ENCODE peak calls at places on chromosomes 7 and 10, in four cellular contexts. L, X, A and K are unnamed samples.

GRCh38 chr10:97332586-97333350 is 1.8 kb downstream of the FRAT2 start:
- DNase-seq in L (peak; percentile 76), X (peak; percentile 90), A (peak; percentile 74), K (no peak)

GRCh38 chr10:10794056-10794455 is 223.6 kb upstream of the CELF2 start:
- DNase-seq in L (no peak), X (peak; percentile 36), A (peak; percentile 43), K (no peak)

GRCh38 chr7:122304996-122305421 is 459 bp upstream of the FEZF1 start:
- DNase-seq in L (no peak), X (no peak), A (no peak), K (no peak)

GRCh38 chr7:106755641-106756040 is 94.7 kb upstream of the CCDC71L start:
- DNase-seq in L (no peak), X (no peak), A (no peak), K (no peak)

GRCh38 chr10:124030061-124030460 is 63.3 kb downstream of the CHST15 start:
- DNase-seq in L (no peak), X (no peak), A (no peak), K (no peak)

GRCh38 chr10:4231439-4231838 is 446.4 kb upstream of the KLF6 start:
- DNase-seq in L (no peak), X (no peak), A (no peak), K (no peak)

GRCh38 chr10:115772606-115773005 is 500.4 kb downstream of the GFRA1 start:
- DNase-seq in L (no peak), X (peak; percentile 76), A (peak; percentile 41), K (no peak)

GRCh38 chr7:151838861-151839381 is 38.0 kb downstream of the PRKAG2 start:
- DNase-seq in L (no peak), X (no peak), A (no peak), K (peak; percentile 79)

GRCh38 chr10:70475661-70476060 is 2.9 kb upstream of the PALD1 start:
- DNase-seq in L (no peak), X (peak; percentile 82), A (no peak), K (no peak)

GRCh38 chr7:157497744-157498541 is 161.1 kb downstream of the DNAJB6 start:
- DNase-seq in L (no peak), X (no peak), A (no peak), K (no peak)

GRCh38 chr7:24963218-24963617 is 16.8 kb downstream of the OSBPL3 start:
- DNase-seq in L (no peak), X (peak; percentile 91), A (peak; percentile 14), K (peak; percentile 58)

GRCh38 chr7:102433319-102434038 is at the start of gene ORAI2:
- DNase-seq in L (peak; percentile 74), X (peak; percentile 71), A (peak; percentile 31), K (peak; percentile 83)

GRCh38 chr7:32058017-32058416 is 12.2 kb downstream of the PDE1C start:
- DNase-seq in L (no peak), X (no peak), A (no peak), K (no peak)

GRCh38 chr10:44863344-44864041 is 47.6 kb upstream of the TMEM72 start:
- DNase-seq in L (no peak), X (peak; percentile 29), A (no peak), K (no peak)

GRCh38 chr7:43553999-43554398 is 28.9 kb upstream of the STK17A start:
- DNase-seq in L (no peak), X (peak; percentile 34), A (no peak), K (no peak)